ENCODE peak calls at places on chromosomes 7 and 10, in six cellular contexts. T is uterus, S is WERI-Rb-1, B is esophagus squamous epithelium, Q is lung, O is psoas muscle. I is an unnamed sample.

GRCh38 chr10:114537791-114538543 is 120.1 kb downstream of the ABLIM1 start:
- DNase-seq in Q (no peak), T (no peak), O (no peak), B (no peak), S (peak; percentile 44), I (no peak)

GRCh38 chr7:26140380-26140779 is 11.6 kb upstream of the NFE2L3 start:
- DNase-seq in Q (no peak), O (no peak), T (no peak), B (no peak), S (no peak), I (no peak)

GRCh38 chr10:27783660-27784059 is 38.0 kb upstream of the MKX start:
- DNase-seq in O (no peak), B (no peak), T (no peak), S (peak; percentile 10), Q (no peak), I (no peak)

GRCh38 chr7:23467281-23467680 is 3.0 kb downstream of the IGF2BP3 start:
- DNase-seq in S (no peak), T (no peak), B (no peak), Q (no peak), O (no peak), I (no peak)

GRCh38 chr7:33578166-33578565 is 327.2 kb upstream of the BMPER start:
- DNase-seq in S (no peak), Q (no peak), O (no peak), B (no peak), T (no peak), I (no peak)

GRCh38 chr7:52257890-52258289 is 777.5 kb upstream of the POM121L12 start:
- DNase-seq in Q (peak; percentile 41), B (no peak), T (no peak), O (no peak), S (no peak), I (no peak)

GRCh38 chr10:104333037-104333727 is 5.1 kb downstream of the ITPRIP start:
- DNase-seq in T (no peak), Q (no peak), O (no peak), B (no peak), S (no peak), I (no peak)

GRCh38 chr7:41367967-41368882 is 334.7 kb downstream of the INHBA start:
- DNase-seq in T (no peak), S (no peak), B (no peak), Q (no peak), O (no peak), I (no peak)

GRCh38 chr7:67955061-67955460 is 958.4 kb downstream of the TYW1 start:
- DNase-seq in Q (no peak), B (no peak), T (no peak), O (no peak), S (no peak), I (no peak)

GRCh38 chr7:79292834-79293233 is 160.6 kb downstream of the MAGI2 start:
- DNase-seq in Q (no peak), B (no peak), T (no peak), S (no peak), O (no peak), I (no peak)

GRCh38 chr7:129225206-129225930 is 538 bp downstream of the AHCYL2 start:
- DNase-seq in S (peak; percentile 50), O (peak; percentile 57), B (no peak), T (peak; percentile 38), Q (peak; percentile 52), I (peak; percentile 67)

GRCh38 chr7:112453505-112454171 is 3.4 kb downstream of the IFRD1 start:
- DNase-seq in B (no peak), S (no peak), Q (no peak), O (no peak), T (no peak), I (no peak)

GRCh38 chr7:32479574-32480200 is 10.5 kb downstream of the LSM5 start:
- DNase-seq in B (no peak), O (no peak), Q (no peak), T (no peak), S (peak; percentile 45), I (no peak)

GRCh38 chr10:6054884-6055283 is 7.3 kb downstream of the IL2RA start:
- DNase-seq in O (no peak), Q (peak; percentile 25), S (no peak), T (no peak), B (no peak), I (no peak)

GRCh38 chr7:116692599-116693308 is 20.8 kb downstream of the MET start:
- DNase-seq in B (no peak), S (no peak), Q (no peak), T (no peak), O (no peak), I (no peak)

GRCh38 chr7:98281757-98282652 is 519 bp downstream of the BRI3 start:
- DNase-seq in Q (no peak), B (no peak), O (peak; percentile 62), T (peak; percentile 40), S (peak; percentile 41), I (peak; percentile 57)

GRCh38 chr10:104080762-104081161 is 4.9 kb downstream of the COL17A1 start:
- DNase-seq in T (no peak), B (no peak), S (peak; percentile 44), O (no peak), Q (no peak), I (no peak)

GRCh38 chr10:43043773-43044394 is 33.0 kb upstream of the RET start:
- DNase-seq in B (no peak), O (no peak), S (no peak), Q (no peak), T (peak; percentile 5), I (peak; percentile 28)

GRCh38 chr10:75400163-75400768 is 1.3 kb downstream of the ZNF503 start:
- DNase-seq in T (no peak), Q (no peak), B (no peak), O (no peak), S (no peak), I (peak; percentile 66)

GRCh38 chr10:44978570-44979280 is at the start of gene DEPP1:
- DNase-seq in Q (peak; percentile 88), B (peak; percentile 19), T (peak; percentile 97), S (peak; percentile 98), O (peak; percentile 91), I (peak; percentile 95)

GRCh38 chr7:65216469-65216868 is 157.2 kb upstream of the ZNF92 start:
- DNase-seq in B (no peak), T (no peak), O (no peak), Q (peak; percentile 76), S (peak; percentile 73), I (peak; percentile 77)

GRCh38 chr7:143372070-143372469 is 9.1 kb upstream of the ZYX start:
- DNase-seq in T (no peak), B (no peak), S (no peak), O (peak; percentile 63), Q (no peak), I (no peak)

GRCh38 chr10:17058093-17058492 is 71.5 kb downstream of the CUBN start:
- DNase-seq in T (no peak), O (no peak), S (no peak), Q (no peak), B (no peak), I (no peak)

GRCh38 chr10:115129752-115130151 is 36.6 kb downstream of the ATRNL1 start:
- DNase-seq in B (no peak), T (no peak), S (no peak), O (no peak), Q (no peak), I (no peak)

GRCh38 chr7:44891372-44891771 is 6.0 kb upstream of the PURB start:
- DNase-seq in Q (no peak), B (no peak), T (no peak), S (no peak), O (no peak), I (no peak)

GRCh38 chr7:134966691-134967090 is 19.6 kb upstream of the AGBL3 start:
- DNase-seq in B (no peak), T (no peak), S (no peak), Q (no peak), O (no peak), I (no peak)

DNA sequence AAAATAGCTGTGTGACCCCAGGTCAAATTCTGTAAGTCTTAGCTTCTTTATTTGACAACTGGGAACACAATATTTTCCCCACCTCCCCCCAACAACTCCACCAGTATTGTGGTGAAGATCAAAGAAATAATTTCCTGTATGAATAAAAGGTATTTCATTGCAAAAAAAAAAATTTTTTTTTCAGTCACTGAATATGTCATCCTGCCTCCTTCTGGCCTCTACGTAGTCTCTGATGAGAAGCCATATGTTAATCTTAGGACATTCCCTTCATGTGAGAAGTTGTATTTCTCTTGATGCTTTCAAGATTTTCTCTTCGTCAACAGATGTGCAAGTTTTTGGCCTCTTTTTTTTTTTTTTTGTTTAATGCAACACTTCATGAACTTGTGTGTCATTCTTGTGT is 33.0 kb downstream of the ZNF33A start:
- DNase-seq in Q (no peak), T (no peak), S (no peak), B (no peak), O (no peak), I (no peak)
- H3K9me3 ChIP-seq in Q (no peaks in the 10 kb centered on the region), T (no peaks in the 10 kb centered on the region), S (no peaks in the 10 kb centered on the region), B (no peaks in the 10 kb centered on the region), O (no peaks in the 10 kb centered on the region), I (no peaks in the 10 kb centered on the region)

GRCh38 chr10:124701881-124702656 is 42.1 kb downstream of the FAM53B start:
- DNase-seq in O (peak; percentile 52), B (no peak), T (peak; percentile 76), Q (no peak), S (no peak), I (peak; percentile 75)
- H3K9me3 ChIP-seq in O (no peaks in the 10 kb centered on the region), B (no peaks in the 10 kb centered on the region), T (no peaks in the 10 kb centered on the region), Q (no peaks in the 10 kb centered on the region), S (no peaks in the 10 kb centered on the region), I (no peaks in the 10 kb centered on the region)

DNA sequence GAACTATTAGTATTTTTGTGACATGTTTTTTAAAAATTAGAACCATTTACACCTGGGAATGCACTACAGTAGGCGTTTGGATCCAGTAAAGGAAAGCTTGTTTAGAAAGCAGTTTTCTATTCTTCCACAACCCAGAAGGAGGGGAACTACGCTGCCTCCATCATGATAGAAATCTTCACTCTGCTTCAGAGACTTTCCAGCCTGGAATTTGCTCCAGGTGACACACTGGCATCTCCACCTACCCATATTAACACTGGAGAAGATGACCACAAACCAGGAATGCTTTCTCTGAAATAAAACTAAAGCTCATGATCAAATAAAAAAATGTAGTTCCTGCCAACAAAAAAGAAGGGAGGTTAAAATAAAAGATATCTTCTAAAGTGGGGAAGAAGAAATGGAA is 66.3 kb downstream of the ARHGAP22 start:
- DNase-seq in S (no peak), T (no peak), Q (no peak), B (no peak), O (no peak), I (no peak)
- H3K9me3 ChIP-seq in S (no peaks in the 10 kb centered on the region), T (no peaks in the 10 kb centered on the region), Q (no peaks in the 10 kb centered on the region), B (no peaks in the 10 kb centered on the region), O (no peaks in the 10 kb centered on the region), I (no peaks in the 10 kb centered on the region)

GRCh38 chr10:81984428-81984827 is 109.4 kb downstream of the NRG3 start:
- DNase-seq in O (no peak), Q (no peak), S (no peak), B (no peak), T (no peak), I (no peak)
- H3K9me3 ChIP-seq in O (no peaks in the 10 kb centered on the region), Q (peaks cover 4% of the 10 kb centered on the region), S (no peaks in the 10 kb centered on the region), B (no peaks in the 10 kb centered on the region), T (no peaks in the 10 kb centered on the region), I (no peaks in the 10 kb centered on the region)

GRCh38 chr7:57769958-57770357 is 320.0 kb downstream of the ZNF716 start:
- DNase-seq in B (no peak), Q (no peak), O (no peak), S (no peak), T (no peak), I (no peak)
- H3K9me3 ChIP-seq in B (no peaks in the 10 kb centered on the region), Q (no peaks in the 10 kb centered on the region), O (no peaks in the 10 kb centered on the region), S (no peaks in the 10 kb centered on the region), T (no peaks in the 10 kb centered on the region), I (no peaks in the 10 kb centered on the region)